ENCODE peak calls at places on chromosomes 4 and X, in ten cellular contexts. One of them, this sample, is unnamed. For H3K9me3, the result is how much of the 10 kb centered on the place peaks cover.

GRCh38 chrX:39808471-39808917 is 289.3 kb downstream of the BCOR start:
- DNase-seq in sigmoid colon: no peak
- DNase-seq in right lobe of liver: no peak
- DNase-seq in WERI-Rb-1: no peak
- DNase-seq in SJSA1: peak
- DNase-seq in lower lobe of right lung: no peak
- DNase-seq in right atrium auricular region: no peak
- DNase-seq in upper lobe of right lung: no peak
- DNase-seq in stomach: no peak
- DNase-seq in A549: no peak
- DNase-seq in this sample: no peak

GRCh38 chr4:25177147-25177546 is 16.9 kb upstream of the SEPSECS start:
- DNase-seq in sigmoid colon: no peak
- DNase-seq in right lobe of liver: no peak
- DNase-seq in WERI-Rb-1: no peak
- DNase-seq in SJSA1: no peak
- DNase-seq in lower lobe of right lung: no peak
- DNase-seq in right atrium auricular region: no peak
- DNase-seq in upper lobe of right lung: no peak
- DNase-seq in stomach: no peak
- DNase-seq in A549: no peak
- DNase-seq in this sample: no peak

GRCh38 chr4:74104145-74104544 is 5.2 kb upstream of the CXCL2 start:
- DNase-seq in sigmoid colon: no peak
- DNase-seq in right lobe of liver: peak
- DNase-seq in WERI-Rb-1: no peak
- DNase-seq in SJSA1: no peak
- DNase-seq in lower lobe of right lung: no peak
- DNase-seq in right atrium auricular region: no peak
- DNase-seq in upper lobe of right lung: no peak
- DNase-seq in stomach: peak
- DNase-seq in A549: peak
- DNase-seq in this sample: peak

GRCh38 chr4:8317474-8317873 is 47.9 kb downstream of the HTRA3 start:
- DNase-seq in sigmoid colon: peak
- DNase-seq in right lobe of liver: no peak
- DNase-seq in WERI-Rb-1: no peak
- DNase-seq in SJSA1: no peak
- DNase-seq in lower lobe of right lung: no peak
- DNase-seq in right atrium auricular region: no peak
- DNase-seq in upper lobe of right lung: no peak
- DNase-seq in stomach: no peak
- DNase-seq in A549: no peak
- DNase-seq in this sample: no peak

GRCh38 chrX:13066391-13066790 is 22.0 kb upstream of the FAM9C start:
- DNase-seq in sigmoid colon: no peak
- DNase-seq in right lobe of liver: no peak
- DNase-seq in WERI-Rb-1: no peak
- DNase-seq in SJSA1: no peak
- DNase-seq in lower lobe of right lung: no peak
- DNase-seq in right atrium auricular region: no peak
- DNase-seq in upper lobe of right lung: no peak
- DNase-seq in stomach: no peak
- DNase-seq in A549: peak
- DNase-seq in this sample: no peak

GRCh38 chr4:36753048-36753447 is 471.6 kb downstream of the DTHD1 start:
- DNase-seq in sigmoid colon: no peak
- DNase-seq in right lobe of liver: no peak
- DNase-seq in WERI-Rb-1: no peak
- DNase-seq in SJSA1: no peak
- DNase-seq in lower lobe of right lung: no peak
- DNase-seq in right atrium auricular region: no peak
- DNase-seq in upper lobe of right lung: no peak
- DNase-seq in stomach: no peak
- DNase-seq in A549: no peak
- DNase-seq in this sample: no peak

GRCh38 chrX:137823257-137823656 is 257.3 kb downstream of the ZIC3 start:
- DNase-seq in sigmoid colon: no peak
- DNase-seq in right lobe of liver: no peak
- DNase-seq in WERI-Rb-1: no peak
- DNase-seq in SJSA1: no peak
- DNase-seq in lower lobe of right lung: no peak
- DNase-seq in right atrium auricular region: no peak
- DNase-seq in upper lobe of right lung: no peak
- DNase-seq in stomach: no peak
- DNase-seq in A549: no peak
- DNase-seq in this sample: no peak

GRCh38 chrX:153457827-153458466 is 12.1 kb upstream of the TREX2 start:
- DNase-seq in sigmoid colon: no peak
- DNase-seq in right lobe of liver: no peak
- DNase-seq in WERI-Rb-1: no peak
- DNase-seq in SJSA1: no peak
- DNase-seq in lower lobe of right lung: no peak
- DNase-seq in right atrium auricular region: no peak
- DNase-seq in upper lobe of right lung: no peak
- DNase-seq in stomach: no peak
- DNase-seq in A549: no peak
- DNase-seq in this sample: no peak

GRCh38 chr4:119099227-119099910 is 36.3 kb upstream of the MYOZ2 start:
- DNase-seq in sigmoid colon: no peak
- DNase-seq in right lobe of liver: no peak
- DNase-seq in WERI-Rb-1: no peak
- DNase-seq in SJSA1: no peak
- DNase-seq in lower lobe of right lung: no peak
- DNase-seq in right atrium auricular region: no peak
- DNase-seq in upper lobe of right lung: no peak
- DNase-seq in stomach: no peak
- DNase-seq in A549: no peak
- DNase-seq in this sample: no peak

GRCh38 chrX:150236304-150236703 is 126.8 kb upstream of the MAMLD1 start:
- DNase-seq in sigmoid colon: no peak
- DNase-seq in right lobe of liver: no peak
- DNase-seq in WERI-Rb-1: no peak
- DNase-seq in SJSA1: peak
- DNase-seq in lower lobe of right lung: no peak
- DNase-seq in right atrium auricular region: peak
- DNase-seq in upper lobe of right lung: no peak
- DNase-seq in stomach: no peak
- DNase-seq in A549: no peak
- DNase-seq in this sample: no peak
- H3K4me3 ChIP-seq in sigmoid colon: no peak
- H3K4me3 ChIP-seq in right lobe of liver: no peak
- H3K4me3 ChIP-seq in WERI-Rb-1: no peak
- H3K4me3 ChIP-seq in SJSA1: no peak
- H3K4me3 ChIP-seq in lower lobe of right lung: no peak
- H3K4me3 ChIP-seq in right atrium auricular region: no peak
- H3K4me3 ChIP-seq in upper lobe of right lung: no peak
- H3K4me3 ChIP-seq in stomach: no peak
- H3K4me3 ChIP-seq in A549: no peak
- H3K4me3 ChIP-seq in this sample: no peak

DNA sequence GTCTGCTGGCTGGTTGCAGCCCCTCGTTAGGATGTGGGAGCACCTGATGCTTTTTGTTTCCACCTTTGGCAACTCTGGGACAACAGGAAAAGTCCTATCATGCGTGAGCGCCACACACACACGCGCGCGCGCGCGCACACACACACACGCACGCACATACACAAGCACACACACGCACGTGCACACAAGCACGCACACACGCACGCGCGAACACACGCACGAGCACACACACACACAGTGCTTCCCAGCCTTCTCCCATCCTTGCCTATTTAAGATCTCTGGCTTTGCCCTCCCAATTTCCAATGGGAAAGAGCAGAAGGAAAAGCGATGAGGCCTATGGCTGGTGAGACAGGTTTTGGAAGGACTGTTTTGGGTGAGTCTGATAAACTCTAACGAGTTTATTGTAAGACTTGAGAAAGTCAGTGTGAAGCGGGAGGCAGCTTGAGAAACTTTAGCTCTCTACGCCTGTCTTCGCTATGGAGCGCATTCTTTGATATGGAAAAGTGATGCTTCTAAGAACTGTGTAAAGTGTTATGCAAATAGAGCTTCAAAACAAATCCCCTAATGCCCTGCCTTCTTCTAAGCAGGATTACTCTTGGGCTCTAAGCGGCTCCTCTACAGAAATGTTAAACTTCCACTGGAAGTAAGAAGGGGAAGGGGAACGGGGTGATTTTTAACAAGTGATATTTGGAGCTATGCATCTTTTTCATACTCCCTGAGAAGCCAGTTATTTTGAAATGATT is 11.8 kb downstream of the SUPT20HL1 start:
- DNase-seq in sigmoid colon: no peak
- DNase-seq in right lobe of liver: no peak
- DNase-seq in WERI-Rb-1: no peak
- DNase-seq in SJSA1: no peak
- DNase-seq in lower lobe of right lung: no peak
- DNase-seq in right atrium auricular region: no peak
- DNase-seq in upper lobe of right lung: no peak
- DNase-seq in stomach: no peak
- DNase-seq in A549: no peak
- DNase-seq in this sample: no peak
- H3K27ac ChIP-seq in sigmoid colon: no peak
- H3K27ac ChIP-seq in right lobe of liver: no peak
- H3K27ac ChIP-seq in WERI-Rb-1: no peak
- H3K27ac ChIP-seq in SJSA1: no peak
- H3K27ac ChIP-seq in lower lobe of right lung: no peak
- H3K27ac ChIP-seq in right atrium auricular region: no peak
- H3K27ac ChIP-seq in upper lobe of right lung: no peak
- H3K27ac ChIP-seq in stomach: no peak
- H3K27ac ChIP-seq in A549: no peak
- H3K27ac ChIP-seq in this sample: no peak

DNA sequence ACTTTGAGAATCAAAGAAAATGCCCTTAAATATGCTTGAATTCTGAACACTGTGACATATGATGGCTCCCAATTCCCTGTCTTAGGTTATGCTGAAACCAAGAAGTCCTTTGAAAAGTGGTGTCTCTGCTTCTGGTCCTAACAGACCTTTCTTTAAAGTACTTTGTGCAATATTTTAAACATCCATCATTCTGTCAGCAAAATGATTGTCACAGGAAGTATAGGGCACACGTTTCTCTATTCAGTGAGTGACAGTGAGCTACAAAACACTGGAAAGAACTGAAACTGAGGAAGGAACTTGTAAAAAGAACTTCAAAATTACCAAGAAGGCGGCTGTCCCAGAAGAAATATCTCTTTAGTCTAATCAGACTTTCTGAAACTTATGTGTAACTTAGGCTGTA is 12.2 kb upstream of the NUP54 start:
- DNase-seq in sigmoid colon: no peak
- DNase-seq in right lobe of liver: no peak
- DNase-seq in WERI-Rb-1: no peak
- DNase-seq in SJSA1: no peak
- DNase-seq in lower lobe of right lung: no peak
- DNase-seq in right atrium auricular region: no peak
- DNase-seq in upper lobe of right lung: no peak
- DNase-seq in stomach: no peak
- DNase-seq in A549: no peak
- DNase-seq in this sample: no peak
- H3K9me3 ChIP-seq in sigmoid colon: under half
- H3K9me3 ChIP-seq in right lobe of liver: under half
- H3K9me3 ChIP-seq in WERI-Rb-1: under half
- H3K9me3 ChIP-seq in SJSA1: under half
- H3K9me3 ChIP-seq in lower lobe of right lung: under half
- H3K9me3 ChIP-seq in right atrium auricular region: under half
- H3K9me3 ChIP-seq in upper lobe of right lung: under half
- H3K9me3 ChIP-seq in stomach: under half
- H3K9me3 ChIP-seq in A549: under half
- H3K9me3 ChIP-seq in this sample: under half

GRCh38 chr4:52095374-52095773 is 44.3 kb downstream of the SPATA18 start:
- DNase-seq in sigmoid colon: no peak
- DNase-seq in right lobe of liver: no peak
- DNase-seq in WERI-Rb-1: no peak
- DNase-seq in SJSA1: no peak
- DNase-seq in lower lobe of right lung: no peak
- DNase-seq in right atrium auricular region: no peak
- DNase-seq in upper lobe of right lung: no peak
- DNase-seq in stomach: no peak
- DNase-seq in A549: no peak
- DNase-seq in this sample: no peak
- H3K4me3 ChIP-seq in sigmoid colon: no peak
- H3K4me3 ChIP-seq in right lobe of liver: no peak
- H3K4me3 ChIP-seq in WERI-Rb-1: no peak
- H3K4me3 ChIP-seq in SJSA1: no peak
- H3K4me3 ChIP-seq in lower lobe of right lung: no peak
- H3K4me3 ChIP-seq in right atrium auricular region: no peak
- H3K4me3 ChIP-seq in upper lobe of right lung: no peak
- H3K4me3 ChIP-seq in stomach: no peak
- H3K4me3 ChIP-seq in A549: no peak
- H3K4me3 ChIP-seq in this sample: no peak

GRCh38 chrX:48520455-48520854 is 1.2 kb upstream of the EBP start:
- DNase-seq in sigmoid colon: no peak
- DNase-seq in right lobe of liver: no peak
- DNase-seq in WERI-Rb-1: no peak
- DNase-seq in SJSA1: no peak
- DNase-seq in lower lobe of right lung: no peak
- DNase-seq in right atrium auricular region: no peak
- DNase-seq in upper lobe of right lung: no peak
- DNase-seq in stomach: no peak
- DNase-seq in A549: no peak
- DNase-seq in this sample: no peak
- H3K27ac ChIP-seq in sigmoid colon: no peak
- H3K27ac ChIP-seq in right lobe of liver: no peak
- H3K27ac ChIP-seq in WERI-Rb-1: no peak
- H3K27ac ChIP-seq in SJSA1: no peak
- H3K27ac ChIP-seq in lower lobe of right lung: no peak
- H3K27ac ChIP-seq in right atrium auricular region: no peak
- H3K27ac ChIP-seq in upper lobe of right lung: no peak
- H3K27ac ChIP-seq in stomach: no peak
- H3K27ac ChIP-seq in A549: no peak
- H3K27ac ChIP-seq in this sample: no peak

GRCh38 chr4:45399116-45399515 is 672.8 kb upstream of the GNPDA2 start:
- DNase-seq in sigmoid colon: no peak
- DNase-seq in right lobe of liver: no peak
- DNase-seq in WERI-Rb-1: no peak
- DNase-seq in SJSA1: no peak
- DNase-seq in lower lobe of right lung: no peak
- DNase-seq in right atrium auricular region: no peak
- DNase-seq in upper lobe of right lung: no peak
- DNase-seq in stomach: no peak
- DNase-seq in A549: no peak
- DNase-seq in this sample: no peak
- H3K9me3 ChIP-seq in sigmoid colon: under half
- H3K9me3 ChIP-seq in right lobe of liver: under half
- H3K9me3 ChIP-seq in WERI-Rb-1: under half
- H3K9me3 ChIP-seq in SJSA1: under half
- H3K9me3 ChIP-seq in lower lobe of right lung: under half
- H3K9me3 ChIP-seq in right atrium auricular region: under half
- H3K9me3 ChIP-seq in upper lobe of right lung: under half
- H3K9me3 ChIP-seq in stomach: under half
- H3K9me3 ChIP-seq in A549: under half
- H3K9me3 ChIP-seq in this sample: under half

GRCh38 chr4:117821834-117822233 is 212.5 kb upstream of the NDST3 start:
- DNase-seq in sigmoid colon: no peak
- DNase-seq in right lobe of liver: no peak
- DNase-seq in WERI-Rb-1: no peak
- DNase-seq in SJSA1: no peak
- DNase-seq in lower lobe of right lung: no peak
- DNase-seq in right atrium auricular region: no peak
- DNase-seq in upper lobe of right lung: no peak
- DNase-seq in stomach: no peak
- DNase-seq in A549: no peak
- DNase-seq in this sample: no peak
- H3K4me3 ChIP-seq in sigmoid colon: no peak
- H3K4me3 ChIP-seq in right lobe of liver: no peak
- H3K4me3 ChIP-seq in WERI-Rb-1: no peak
- H3K4me3 ChIP-seq in SJSA1: no peak
- H3K4me3 ChIP-seq in lower lobe of right lung: no peak
- H3K4me3 ChIP-seq in right atrium auricular region: no peak
- H3K4me3 ChIP-seq in upper lobe of right lung: no peak
- H3K4me3 ChIP-seq in stomach: no peak
- H3K4me3 ChIP-seq in A549: no peak
- H3K4me3 ChIP-seq in this sample: no peak

This sample was measured in small intestine.